ENCODE peak calls at places on chromosomes 5 and 9, in seven cellular contexts. T is SK-N-SH, E is GM12891, I is K562, G is GM12878, A is HepG2, O is H1. X is an unnamed sample.

GRCh38 chr5:155631116-155631515 is 617.6 kb downstream of the KIF4B start:
- DNase-seq in T (no peak), E (no peak), I (no peak), G (no peak), A (no peak), O (no peak), X (no peak)

GRCh38 chr9:133003671-133004090 is 25.2 kb downstream of the GFI1B start:
- DNase-seq in T (peak; percentile 21), E (no peak), I (no peak), G (no peak), A (no peak), O (no peak), X (no peak)

GRCh38 chr5:31886206-31886605 is 247.3 kb downstream of the PDZD2 start:
- DNase-seq in T (no peak), E (no peak), I (no peak), G (no peak), A (no peak), O (no peak), X (no peak)

GRCh38 chr5:93359296-93359957 is 221.6 kb downstream of the NR2F1-AS1 start:
- DNase-seq in T (no peak), E (no peak), I (no peak), G (no peak), A (no peak), O (no peak), X (no peak)

GRCh38 chr5:152987156-152987555 is 503.3 kb upstream of the GRIA1 start:
- DNase-seq in T (no peak), E (no peak), I (no peak), G (no peak), A (no peak), O (no peak), X (no peak)

GRCh38 chr5:74251106-74252032 is 389.2 kb downstream of the ENC1 start:
- DNase-seq in T (no peak), E (no peak), I (peak; percentile 12), G (no peak), A (peak; percentile 24), O (no peak), X (no peak)

GRCh38 chr5:115295775-115296129 is 702 bp downstream of the CCDC112 start:
- DNase-seq in T (no peak), E (no peak), I (no peak), G (no peak), A (no peak), O (no peak), X (no peak)

GRCh38 chr9:120918931-120919638 is 7.5 kb downstream of the TRAF1 start:
- DNase-seq in T (no peak), E (no peak), I (no peak), G (no peak), A (no peak), O (no peak), X (no peak)

GRCh38 chr9:137294684-137295312 is 7.3 kb downstream of the NRARP start:
- DNase-seq in T (peak; percentile 67), E (no peak), I (no peak), G (no peak), A (no peak), O (no peak), X (no peak)

GRCh38 chr5:134088291-134088690 is 26.2 kb upstream of the TCF7 start:
- DNase-seq in T (no peak), E (no peak), I (no peak), G (no peak), A (no peak), O (no peak), X (no peak)

GRCh38 chr5:35067985-35068384 is 20.2 kb upstream of the AGXT2 start:
- DNase-seq in T (no peak), E (no peak), I (no peak), G (no peak), A (no peak), O (no peak), X (no peak)

GRCh38 chr9:110926828-110927227 is 111.4 kb downstream of the LPAR1 start:
- DNase-seq in T (no peak), E (no peak), I (no peak), G (no peak), A (no peak), O (no peak), X (no peak)

GRCh38 chr5:159003045-159004030 is 96.4 kb downstream of the EBF1 start:
- DNase-seq in T (no peak), E (no peak), I (no peak), G (no peak), A (no peak), O (no peak), X (no peak)

GRCh38 chr9:79581794-79582193 is 10.0 kb downstream of the TLE4 start:
- DNase-seq in T (no peak), E (no peak), I (no peak), G (no peak), A (peak; percentile 41), O (no peak), X (no peak)

GRCh38 chr9:92943062-92943616 is 4.2 kb upstream of the FGD3 start:
- DNase-seq in T (no peak), E (no peak), I (no peak), G (no peak), A (no peak), O (no peak), X (no peak)

GRCh38 chr5:139711067-139711851 is 63.1 kb downstream of the CXXC5 start:
- DNase-seq in T (peak; percentile 82), E (no peak), I (peak; percentile 72), G (no peak), A (no peak), O (peak; percentile 82), X (no peak)

GRCh38 chr9:109652971-109653370 is 127.0 kb upstream of the PALM2AKAP2 start:
- DNase-seq in T (peak; percentile 10), E (no peak), I (no peak), G (no peak), A (peak; percentile 5), O (no peak), X (no peak)

GRCh38 chr9:35748858-35749514 is at the start of the genes GBA2 and RGP1:
- DNase-seq in T (peak; percentile 94), E (peak; percentile 81), I (peak; percentile 79), G (no peak), A (peak; percentile 77), O (peak; percentile 88), X (peak; percentile 79)

GRCh38 chr5:82821978-82822927 is 254.9 kb downstream of the TMEM167A start:
- DNase-seq in T (no peak), E (no peak), I (no peak), G (no peak), A (no peak), O (no peak), X (no peak)

GRCh38 chr5:143147918-143148317 is 255.6 kb downstream of the NR3C1 start:
- DNase-seq in T (no peak), E (no peak), I (no peak), G (no peak), A (no peak), O (no peak), X (no peak)
- TF ChIP-seq TAF1 in T (no peak), E (no peak), I (no peak), G (no peak), A (no peak), O (no peak), X (no peak)

GRCh38 chr9:130634191-130634768 is 30.1 kb upstream of the PRDM12 start:
- DNase-seq in T (no peak), E (no peak), I (no peak), G (no peak), A (no peak), O (no peak), X (no peak)
- TF ChIP-seq POLR2AphosphoS5 in T (no peak), E (no peak), I (no peak), G (no peak), A (no peak), O (no peak), X (no peak)

GRCh38 chr9:77158772-77159513 is 18.4 kb upstream of the VPS13A start:
- DNase-seq in T (no peak), E (no peak), I (no peak), G (no peak), A (no peak), O (no peak), X (no peak)
- TF ChIP-seq TAF1 in T (no peak), E (no peak), I (no peak), G (no peak), A (no peak), O (no peak), X (no peak)

GRCh38 chr5:132273631-132274030 is 16.1 kb downstream of the PDLIM4 start:
- DNase-seq in T (no peak), E (no peak), I (no peak), G (no peak), A (no peak), O (no peak), X (no peak)
- TF ChIP-seq POLR2AphosphoS5 in T (no peak), E (no peak), I (no peak), G (no peak), A (no peak), O (no peak), X (no peak)

DNA sequence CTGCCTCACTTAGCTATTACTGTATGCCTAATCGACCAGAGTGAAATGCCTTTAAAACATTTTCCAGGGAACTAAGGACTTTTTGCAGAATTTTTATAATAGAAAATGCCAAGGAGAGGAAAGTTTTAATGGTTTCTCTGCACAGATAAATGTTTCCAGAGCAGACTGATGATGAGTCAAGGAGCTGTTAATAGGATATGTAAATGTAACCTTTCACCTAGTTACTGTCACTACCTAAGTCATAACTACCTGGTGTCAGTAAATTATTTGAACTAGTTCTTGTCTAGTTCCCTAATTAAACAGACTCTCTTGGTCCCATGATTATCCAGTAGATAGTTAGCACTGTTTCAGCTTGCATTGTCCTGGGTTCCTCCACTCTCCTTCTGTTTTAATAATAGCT is 7.7 kb downstream of the PAM start:
- DNase-seq in T (no peak), E (no peak), I (no peak), G (no peak), A (no peak), O (no peak), X (no peak)
- TF ChIP-seq TAF1 in T (no peak), E (no peak), I (no peak), G (no peak), A (no peak), O (no peak), X (no peak)